ENCODE peak calls at places on chromosomes 7 and 10, in four cellular contexts. R is fibroblast of villous mesenchyme, X is ureter, S is cardiac muscle cell. K is an unnamed sample.

GRCh38 chr7:114819629-114820362 is 102.1 kb upstream of the MDFIC start:
- DNase-seq in X (no peak), R (peak; percentile 97), S (peak; percentile 96), K (no peak)

GRCh38 chr10:101597036-101597435 is 8.9 kb downstream of the DPCD start:
- DNase-seq in S (no peak), R (no peak), X (no peak), K (no peak)

GRCh38 chr10:118594392-118595063 is 920 bp downstream of the PRLHR start:
- DNase-seq in R (peak; percentile 49), X (peak; percentile 48), S (peak; percentile 69), K (no peak)

GRCh38 chr10:122863796-122864592 is 15.4 kb downstream of the FAM24B start:
- DNase-seq in S (no peak), X (no peak), R (peak; percentile 30), K (no peak)

GRCh38 chr7:881441-882234 is 5.3 kb downstream of the GET4 start:
- DNase-seq in X (no peak), S (no peak), R (no peak), K (no peak)

GRCh38 chr10:3766046-3766761 is 18.8 kb downstream of the KLF6 start:
- DNase-seq in X (no peak), R (peak; percentile 42), S (no peak), K (no peak)

GRCh38 chr7:132225216-132226030 is 350.8 kb downstream of the PLXNA4 start:
- DNase-seq in R (no peak), X (peak; percentile 52), S (no peak), K (peak; percentile 24)

GRCh38 chr10:62047960-62048383 is 146.5 kb downstream of the ARID5B start:
- DNase-seq in S (peak; percentile 68), X (no peak), R (peak; percentile 89), K (peak; percentile 44)

GRCh38 chr10:123301077-123301875 is 147.1 kb downstream of the BUB3 start:
- DNase-seq in X (no peak), R (no peak), S (peak; percentile 66), K (peak; percentile 11)

GRCh38 chr10:62707810-62708209 is 96.7 kb upstream of the ADO start:
- DNase-seq in S (no peak), X (no peak), R (no peak), K (no peak)

GRCh38 chr10:109264004-109264403 is 659.3 kb downstream of the XPNPEP1 start:
- DNase-seq in R (no peak), S (no peak), X (no peak), K (no peak)

GRCh38 chr10:17669185-17669872 is 25.4 kb downstream of the STAM start:
- DNase-seq in S (no peak), X (no peak), R (no peak), K (no peak)

GRCh38 chr10:44183667-44184632 is 200.9 kb downstream of the CXCL12 start:
- DNase-seq in R (peak; percentile 35), S (peak; percentile 59), X (no peak), K (no peak)

GRCh38 chr7:4612939-4613841 is 68.9 kb upstream of the FOXK1 start:
- DNase-seq in R (peak; percentile 64), S (peak; percentile 72), X (no peak), K (peak; percentile 18)

GRCh38 chr7:87875151-87876039 is 765 bp downstream of the SLC25A40 start:
- DNase-seq in X (peak; percentile 44), R (peak; percentile 19), S (no peak), K (peak; percentile 41)

GRCh38 chr7:110309941-110310340 is 781.0 kb upstream of the LRRN3 start:
- DNase-seq in R (no peak), S (no peak), X (no peak), K (no peak)

GRCh38 chr7:108503112-108504026 is 22.6 kb downstream of the PNPLA8 start:
- DNase-seq in S (peak; percentile 78), R (peak; percentile 43), X (no peak), K (no peak)

GRCh38 chr7:99190359-99191009 is 17.4 kb downstream of the KPNA7 start:
- DNase-seq in X (no peak), S (no peak), R (no peak), K (no peak)

GRCh38 chr7:80949449-80949848 is 30.6 kb upstream of the SEMA3C start:
- DNase-seq in S (no peak), X (no peak), R (no peak), K (no peak)